ENCODE peak calls at places on chromosomes 5 and 9, in ten cellular contexts. E is activated T-cell treated with anti-CD3 and anti-CD28 coated beads for 48 hours; F is Right ventricle myocardium superior; H is tibial nerve; J is NCI-H2227 treated with DMSO at 0.1 percent for 48 hours; Z is NCI-H1694 treated with DMSO at 0.1 percent for 48 hours; I is left cardiac atrium; S is A172; R is stimulated activated CD4-positive, alpha-beta T cell treated with anti-CD3 and anti-CD28 coated beads, Interleukin-1b, Interleukin-23, amount 100 ng/mL, for 1 hour; Q is fibroblast of lung. X is an unnamed sample.

GRCh38 chr5:132849347-132849746 is 16.9 kb downstream of the GDF9 start:
- DNase-seq in Q (no peak), H (no peak), Z (no peak), J (no peak), F (no peak), E (no peak), S (no peak), I (no peak), R (no peak), X (no peak)

GRCh38 chr5:130529716-130530485 is 625.6 kb downstream of the CHSY3 start:
- DNase-seq in I (no peak), J (no peak), H (no peak), Z (no peak), Q (no peak), E (no peak), R (no peak), F (no peak), S (no peak), X (peak)

GRCh38 chr5:59608745-59609144 is 284.8 kb downstream of the PDE4D start:
- DNase-seq in R (no peak), Q (peak), I (no peak), F (no peak), H (no peak), J (no peak), S (no peak), E (no peak), Z (no peak), X (peak)

GRCh38 chr9:95504053-95504963 is 12.5 kb downstream of the PTCH1 start:
- DNase-seq in F (peak), J (no peak), Z (no peak), R (no peak), H (peak), Q (peak), I (peak), E (no peak), S (peak), X (peak)

GRCh38 chr9:93060746-93061259 is 2.3 kb downstream of the SUSD3 start:
- DNase-seq in J (no peak), H (no peak), E (no peak), F (no peak), I (peak), R (no peak), Q (peak), S (peak), Z (no peak), X (peak)

GRCh38 chr5:35012796-35013195 is 35.0 kb downstream of the AGXT2 start:
- DNase-seq in Q (no peak), Z (no peak), R (no peak), F (peak), H (no peak), E (no peak), S (no peak), J (no peak), I (peak), X (peak)

GRCh38 chr5:32095261-32095671 is 78.9 kb downstream of the GOLPH3 start:
- DNase-seq in Q (peak), H (peak), R (no peak), E (no peak), J (no peak), F (no peak), I (no peak), S (no peak), Z (no peak), X (no peak)

GRCh38 chr5:170120576-170120975 is 14.9 kb downstream of the FOXI1 start:
- DNase-seq in R (no peak), E (no peak), I (no peak), S (no peak), Z (no peak), Q (peak), J (no peak), H (no peak), F (no peak), X (peak)

GRCh38 chr5:53211799-53212198 is 102.2 kb upstream of the MOCS2 start:
- DNase-seq in I (no peak), R (no peak), H (no peak), S (peak), Q (peak), E (peak), Z (no peak), J (no peak), F (no peak), X (peak)

GRCh38 chr9:109012009-109012875 is 1.1 kb downstream of the CTNNAL1 start:
- DNase-seq in S (peak), E (peak), H (peak), I (peak), F (peak), J (peak), Z (peak), R (no peak), Q (peak), X (peak)

GRCh38 chr5:128684951-128685350 is 146.9 kb upstream of the FBN2 start:
- DNase-seq in R (no peak), E (no peak), F (no peak), H (no peak), Z (no peak), I (no peak), J (no peak), Q (peak), S (no peak), X (no peak)

GRCh38 chr5:162067138-162067537 is 435 bp upstream of the GABRG2 start:
- DNase-seq in S (no peak), R (no peak), F (no peak), J (no peak), I (no peak), Z (no peak), H (no peak), Q (no peak), E (no peak), X (no peak)

GRCh38 chr5:169767938-169768337 is 130.9 kb downstream of the DOCK2 start:
- DNase-seq in J (no peak), I (peak), Z (no peak), Q (no peak), S (no peak), E (no peak), H (no peak), R (no peak), F (peak), X (no peak)

GRCh38 chr5:149437369-149438040 is 58.4 kb upstream of the IL17B start:
- DNase-seq in S (no peak), H (no peak), E (no peak), Q (no peak), I (no peak), J (no peak), F (no peak), Z (no peak), R (no peak), X (no peak)